ENCODE peak calls at places on chromosomes 16 and 17, in seven cellular contexts. U is lung, I is GM20000, Z is PC-9, Y is Calu3, A is GM10248, R is GM13976. X is an unnamed sample.

GRCh38 chr17:7476474-7476873 is 3.0 kb downstream of the ZBTB4 start:
- DNase-seq in U (no peak), I (no peak), Z (peak), Y (no peak), A (no peak), R (no peak), X (no peak)

GRCh38 chr17:14019186-14019956 is 49.9 kb upstream of the COX10 start:
- DNase-seq in U (no peak), I (no peak), Z (no peak), Y (no peak), A (no peak), R (no peak), X (no peak)

GRCh38 chr17:35906559-35907265 is 23.9 kb downstream of the RDM1 start:
- DNase-seq in U (no peak), I (no peak), Z (no peak), Y (no peak), A (no peak), R (no peak), X (no peak)

GRCh38 chr16:27403601-27403992 is 1.6 kb downstream of the IL21R start:
- DNase-seq in U (no peak), I (no peak), Z (no peak), Y (no peak), A (no peak), R (no peak), X (no peak)

GRCh38 chr17:31310877-31311276 is 3.0 kb downstream of the EVI2B start:
- DNase-seq in U (no peak), I (no peak), Z (no peak), Y (no peak), A (no peak), R (no peak), X (no peak)

GRCh38 chr17:37676115-37676925 is 33.1 kb upstream of the DDX52 start:
- DNase-seq in U (no peak), I (no peak), Z (no peak), Y (no peak), A (no peak), R (no peak), X (no peak)

GRCh38 chr17:37699285-37699973 is 45.4 kb downstream of the HNF1B start:
- DNase-seq in U (no peak), I (no peak), Z (no peak), Y (no peak), A (no peak), R (no peak), X (no peak)

GRCh38 chr17:75032896-75033294 is 13.9 kb downstream of the ATP5PD start:
- DNase-seq in U (no peak), I (no peak), Z (no peak), Y (no peak), A (no peak), R (peak), X (no peak)

GRCh38 chr17:35519442-35519841 is 18.0 kb downstream of the SLFN12L start:
- DNase-seq in U (no peak), I (no peak), Z (peak), Y (peak), A (no peak), R (no peak), X (no peak)

GRCh38 chr17:5897320-5897911 is 172.8 kb upstream of the WSCD1 start:
- DNase-seq in U (no peak), I (no peak), Z (no peak), Y (no peak), A (no peak), R (no peak), X (no peak)

GRCh38 chr17:58284613-58285421 is 4.1 kb upstream of the MPO start:
- DNase-seq in U (no peak), I (no peak), Z (no peak), Y (no peak), A (no peak), R (no peak), X (no peak)

GRCh38 chr17:8151120-8151640 is 1.0 kb downstream of the PER1 start:
- DNase-seq in U (peak), I (peak), Z (no peak), Y (no peak), A (peak), R (peak), X (peak)

GRCh38 chr17:82105882-82106696 is 8.1 kb upstream of the FASN start:
- DNase-seq in U (peak), I (peak), Z (peak), Y (peak), A (peak), R (peak), X (peak)

GRCh38 chr17:7217113-7217987 is 2.3 kb downstream of the DLG4 start:
- DNase-seq in U (no peak), I (peak), Z (no peak), Y (no peak), A (no peak), R (peak), X (peak)

GRCh38 chr17:69733171-69734014 is 318.9 kb downstream of the MAP2K6 start:
- DNase-seq in U (no peak), I (no peak), Z (peak), Y (no peak), A (no peak), R (no peak), X (no peak)

GRCh38 chr16:50699345-50700159 is 6.1 kb downstream of the NOD2 start:
- DNase-seq in U (no peak), I (no peak), Z (peak), Y (peak), A (no peak), R (no peak), X (no peak)

GRCh38 chr16:58034786-58035185 is 9.2 kb downstream of the MMP15 start:
- DNase-seq in U (no peak), I (no peak), Z (no peak), Y (no peak), A (no peak), R (peak), X (no peak)

GRCh38 chr17:66836063-66837005 is 1.4 kb downstream of the CACNG5 start:
- DNase-seq in U (no peak), I (no peak), Z (no peak), Y (no peak), A (no peak), R (no peak), X (no peak)

GRCh38 chr17:19299214-19299747 is 62.1 kb downstream of the EPN2 start:
- DNase-seq in U (no peak), I (no peak), Z (no peak), Y (no peak), A (no peak), R (no peak), X (no peak)

GRCh38 chr17:7215652-7216139 is 3.9 kb downstream of the DLG4 start:
- DNase-seq in U (no peak), I (no peak), Z (no peak), Y (no peak), A (no peak), R (no peak), X (no peak)

GRCh38 chr17:80855968-80856862 is 135.4 kb upstream of the CHMP6 start:
- DNase-seq in U (no peak), I (peak), Z (peak), Y (peak), A (peak), R (peak), X (peak)

GRCh38 chr16:8887952-8888560 is 5.9 kb downstream of the LITAFD start:
- DNase-seq in U (no peak), I (no peak), Z (no peak), Y (no peak), A (no peak), R (no peak), X (no peak)

GRCh38 chr17:70869402-70870085 is 700.2 kb downstream of the KCNJ2 start:
- DNase-seq in U (no peak), I (no peak), Z (no peak), Y (no peak), A (no peak), R (no peak), X (no peak)

GRCh38 chr17:66829386-66829864 is 5.5 kb upstream of the CACNG5 start:
- DNase-seq in U (peak), I (peak), Z (no peak), Y (peak), A (peak), R (peak), X (peak)

GRCh38 chr16:62965831-62966230 is 929.6 kb upstream of the CDH8 start:
- DNase-seq in U (no peak), I (no peak), Z (no peak), Y (no peak), A (no peak), R (no peak), X (no peak)

GRCh38 chr16:9102379-9102778 is 10.9 kb downstream of the HAPSTR1 start:
- DNase-seq in U (peak), I (no peak), Z (peak), Y (no peak), A (no peak), R (no peak), X (no peak)

GRCh38 chr16:83109736-83110135 is 483.0 kb downstream of the CDH13 start:
- DNase-seq in U (no peak), I (no peak), Z (no peak), Y (no peak), A (no peak), R (no peak), X (no peak)
- TF ChIP-seq CTCF in U (no peak), I (no peak), Z (no peak), Y (no peak), A (no peak), R (no peak), X (no peak)

DNA sequence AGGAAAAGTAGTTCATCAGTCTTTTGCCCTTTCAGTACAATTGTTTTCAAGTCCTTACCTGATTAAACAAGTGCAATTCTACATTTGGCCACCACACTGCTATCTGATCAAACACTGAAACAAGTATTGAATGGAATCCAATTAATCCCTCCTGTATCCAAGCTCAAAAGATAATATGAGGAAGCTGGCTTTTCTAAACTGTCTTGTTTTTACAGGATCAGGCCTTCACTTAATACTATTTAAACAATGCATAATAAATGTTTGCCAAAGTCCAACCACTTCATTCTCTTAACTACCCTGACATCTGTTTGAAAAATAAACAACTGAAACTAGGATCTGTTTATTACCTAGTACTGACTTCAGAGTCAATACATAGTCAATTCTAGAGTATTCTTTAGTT is 131.6 kb downstream of the MRTFB start:
- DNase-seq in U (no peak), I (peak), Z (no peak), Y (no peak), A (no peak), R (no peak), X (no peak)
- TF ChIP-seq CTCF in U (no peak), I (no peak), Z (peak), Y (peak), A (no peak), R (no peak), X (peak)

GRCh38 chr16:12137344-12138094 is 161.0 kb downstream of the SNX29 start:
- DNase-seq in U (no peak), I (no peak), Z (no peak), Y (no peak), A (no peak), R (no peak), X (no peak)
- TF ChIP-seq CTCF in U (no peak), I (no peak), Z (no peak), Y (no peak), A (no peak), R (no peak), X (no peak)

GRCh38 chr16:73056383-73056782 is 8.5 kb upstream of the ZFHX3 start:
- DNase-seq in U (no peak), I (no peak), Z (no peak), Y (no peak), A (no peak), R (no peak), X (no peak)

GRCh38 chr16:73056911-73057310 is 9.0 kb upstream of the ZFHX3 start:
- DNase-seq in U (no peak), I (no peak), Z (no peak), Y (no peak), A (no peak), R (no peak), X (no peak)

GRCh38 chr16:73058616-73059409 is 10.9 kb upstream of the ZFHX3 start:
- DNase-seq in U (no peak), I (peak), Z (no peak), Y (no peak), A (peak), R (peak), X (peak)

GRCh38 chr16:73058221-73058615 is 10.3 kb upstream of the ZFHX3 start:
- DNase-seq in U (no peak), I (peak), Z (no peak), Y (peak), A (peak), R (peak), X (peak)

DNA sequence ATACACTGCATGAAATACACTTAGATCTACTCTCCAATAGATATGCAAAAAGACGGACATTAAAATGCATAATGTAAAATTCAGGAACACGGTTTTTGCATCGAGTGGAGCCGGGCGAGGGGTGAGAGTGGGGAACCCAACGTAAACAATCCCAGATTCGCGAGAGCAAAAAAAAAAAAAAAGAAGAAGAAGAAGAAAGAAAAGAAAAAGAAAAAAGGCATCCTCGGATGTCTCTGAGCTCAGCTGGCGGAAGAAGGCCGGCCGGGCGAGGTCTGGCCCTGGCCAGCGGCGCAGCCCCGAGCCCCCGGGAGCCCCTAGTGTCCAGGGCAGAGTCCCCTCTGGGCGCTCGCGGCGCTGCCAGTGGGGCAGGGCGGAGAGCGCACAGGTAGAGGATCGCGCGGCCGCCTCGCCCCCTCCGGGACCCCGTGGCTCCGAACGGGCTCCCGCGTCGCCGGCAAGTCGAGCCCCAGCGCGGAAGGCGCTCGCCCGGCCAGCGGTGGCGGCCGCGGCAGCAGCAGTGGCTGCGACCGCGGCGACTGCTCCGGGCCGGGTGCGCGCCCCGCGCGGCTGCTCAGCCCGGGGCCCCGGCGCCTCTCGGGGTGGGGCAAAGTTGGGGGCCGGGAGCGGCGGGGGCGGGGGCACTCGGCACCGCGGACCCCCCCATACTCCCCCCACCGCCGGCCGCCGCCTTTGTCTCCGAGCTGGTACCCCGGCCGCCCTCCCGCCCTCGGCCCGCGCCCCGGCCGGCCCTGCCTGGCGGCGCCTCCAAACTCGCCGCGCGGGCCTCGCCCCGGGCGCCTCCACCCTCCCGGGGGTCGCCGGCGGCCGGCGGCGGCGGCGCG is 9.7 kb upstream of the ZFHX3 start:
- DNase-seq in U (no peak), I (peak), Z (no peak), Y (peak), A (peak), R (peak), X (peak)
- TF ChIP-seq CTCF in U (no peak), I (no peak), Z (no peak), Y (peak), A (peak), R (peak), X (peak)

GRCh38 chr16:66484453-66485213 is 57.5 kb downstream of the BEAN1 start:
- DNase-seq in U (no peak), I (no peak), Z (no peak), Y (no peak), A (no peak), R (no peak), X (no peak)
- TF ChIP-seq CTCF in U (no peak), I (no peak), Z (no peak), Y (no peak), A (peak), R (no peak), X (no peak)

DNA sequence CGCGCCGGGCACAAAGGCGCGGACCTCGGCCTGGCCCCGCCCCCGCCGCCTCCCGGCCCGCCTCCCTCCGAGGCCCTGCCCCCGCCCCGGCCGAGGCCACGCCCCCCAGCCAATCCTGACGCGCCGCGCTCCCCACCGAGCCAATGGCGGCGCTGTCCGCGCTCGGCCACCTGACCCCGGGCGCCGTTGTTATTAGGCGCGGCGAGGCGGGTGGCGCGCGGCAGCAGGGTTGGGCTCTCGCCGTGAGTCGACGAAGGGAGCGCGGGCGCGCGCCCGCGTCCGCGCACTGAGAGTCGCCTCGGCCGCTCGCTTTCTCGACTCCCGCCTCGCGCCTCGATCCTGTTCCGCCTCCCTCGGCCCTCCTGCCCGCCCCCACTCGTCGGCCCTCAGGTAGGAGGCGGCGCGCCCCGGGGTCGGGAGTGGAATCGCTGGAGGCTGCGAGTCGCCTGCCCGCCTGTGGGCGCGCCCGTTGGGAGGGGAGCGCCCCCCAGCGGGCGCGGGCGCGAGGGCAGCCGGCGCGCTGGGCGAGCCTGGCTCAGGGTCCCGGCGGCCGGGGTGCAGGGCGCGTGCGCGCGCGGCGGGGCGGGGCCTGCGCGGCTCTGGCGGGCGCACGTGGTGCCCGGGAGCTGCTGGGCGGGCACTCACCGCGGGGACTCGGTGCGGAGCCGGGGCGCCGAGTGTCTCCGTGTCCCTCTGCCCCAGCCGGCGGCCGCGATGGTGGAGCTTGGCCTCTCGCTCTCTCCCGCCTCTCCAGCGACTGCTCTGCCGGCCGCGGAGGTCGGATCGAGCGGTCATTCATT is 405 bp upstream of the CBLN1 start:
- DNase-seq in U (peak), I (peak), Z (no peak), Y (no peak), A (peak), R (peak), X (peak)
- TF ChIP-seq CTCF in U (no peak), I (no peak), Z (no peak), Y (no peak), A (peak), R (no peak), X (peak)

GRCh38 chr16:24045641-24046040 is 209.9 kb downstream of the PRKCB start:
- DNase-seq in U (no peak), I (no peak), Z (no peak), Y (peak), A (no peak), R (no peak), X (no peak)
- TF ChIP-seq CTCF in U (no peak), I (no peak), Z (peak), Y (peak), A (no peak), R (no peak), X (no peak)